ENCODE peak calls at places on chromosomes 2 and 18, in eight cellular contexts. P is fibroblast of the aortic adventitia; B is stimulated activated CD8-positive, alpha-beta memory T cell treated with anti-CD3 and anti-CD28 coated beads, Interleukin-7, amount 100 ng/mL, for 4 hours; T is effector memory CD8-positive, alpha-beta T cell; L is activated gamma-delta T cell treated with Interleukin-2 at 50 U/mL for 16 hours; H is neuronal stem cell; M is SJSA1; K is cardiac muscle cell. I is an unnamed sample.

GRCh38 chr2:3596891-3597290 is 2.0 kb downstream of the COLEC11 start:
- DNase-seq in P (no peak), B (no peak), T (no peak), L (no peak), H (no peak), M (no peak), K (no peak), I (no peak)

GRCh38 chr2:96529376-96530143 is 7.0 kb upstream of the ARID5A start:
- DNase-seq in P (no peak), B (no peak), T (no peak), L (no peak), H (no peak), M (no peak), K (no peak), I (no peak)

GRCh38 chr2:177332041-177332991 is 60.3 kb upstream of the AGPS start:
- DNase-seq in P (peak; percentile 91), B (peak; percentile 9), T (peak; percentile 29), L (peak; percentile 29), H (peak; percentile 57), M (peak; percentile 87), K (peak; percentile 75), I (peak; percentile 91)

GRCh38 chr2:227508001-227508400 is 36.0 kb downstream of the AGFG1 start:
- DNase-seq in P (no peak), B (no peak), T (no peak), L (no peak), H (peak; percentile 9), M (no peak), K (no peak), I (no peak)

GRCh38 chr18:55407191-55407590 is 180.8 kb downstream of the TCF4 start:
- DNase-seq in P (no peak), B (no peak), T (no peak), L (no peak), H (no peak), M (no peak), K (no peak), I (no peak)

GRCh38 chr2:203579730-203580129 is 44.6 kb upstream of the RAPH1 start:
- DNase-seq in P (no peak), B (no peak), T (no peak), L (no peak), H (no peak), M (no peak), K (no peak), I (no peak)

GRCh38 chr18:23071285-23071684 is 64.0 kb upstream of the CABLES1 start:
- DNase-seq in P (no peak), B (peak; percentile 76), T (peak; percentile 81), L (peak; percentile 85), H (no peak), M (no peak), K (no peak), I (peak; percentile 94)

GRCh38 chr2:62313433-62314227 is 117.7 kb downstream of the B3GNT2 start:
- DNase-seq in P (no peak), B (peak; percentile 36), T (peak; percentile 40), L (peak; percentile 57), H (no peak), M (no peak), K (no peak), I (peak; percentile 88)

GRCh38 chr18:457120-457519 is 43.4 kb downstream of the COLEC12 start:
- DNase-seq in P (peak; percentile 95), B (no peak), T (no peak), L (no peak), H (no peak), M (peak; percentile 56), K (no peak), I (peak; percentile 46)

GRCh38 chr2:233418761-233419625 is 64.7 kb downstream of the DGKD start:
- DNase-seq in P (no peak), B (peak; percentile 47), T (peak; percentile 44), L (peak; percentile 50), H (no peak), M (peak; percentile 60), K (peak; percentile 31), I (peak; percentile 62)

GRCh38 chr18:36504928-36505327 is 207.4 kb downstream of the FHOD3 start:
- DNase-seq in P (peak; percentile 35), B (no peak), T (no peak), L (no peak), H (no peak), M (no peak), K (no peak), I (no peak)

GRCh38 chr2:120132190-120132589 is 91.0 kb downstream of the TMEM185B start:
- DNase-seq in P (peak; percentile 71), B (no peak), T (no peak), L (no peak), H (no peak), M (peak; percentile 64), K (no peak), I (no peak)

GRCh38 chr2:232525796-232526195 is at the start of gene CHRND:
- DNase-seq in P (no peak), B (no peak), T (no peak), L (no peak), H (no peak), M (no peak), K (peak; percentile 36), I (no peak)